ENCODE peak calls at places on chromosomes 2 and 18, in seven cellular contexts. L is NCI-H1092 treated with DMSO at 0.1 percent for 48 hours; D is C1 segment of cervical spinal cord; R is head of caudate nucleus; F is activated T-cell treated with anti-CD3 and anti-CD28 coated beads, Interleukin-2, amount 50 U/mL, for 48 hours; E is psoas muscle; Z is choroid plexus epithelial cell. O is an unnamed sample.

GRCh38 chr2:97952357-97952756 is 43.4 kb downstream of the TMEM131 start:
- DNase-seq in L (no peak), D (no peak), R (no peak), F (no peak), E (no peak), Z (no peak), O (no peak)

GRCh38 chr2:207750876-207751275 is 18.8 kb downstream of the FZD5 start:
- DNase-seq in L (no peak), D (no peak), R (no peak), F (no peak), E (no peak), Z (no peak), O (no peak)

GRCh38 chr2:188382107-188382506 is 90.4 kb downstream of the GULP1 start:
- DNase-seq in L (no peak), D (no peak), R (no peak), F (no peak), E (no peak), Z (peak), O (peak)

GRCh38 chr2:89837962-89838625 is 1146.6 kb downstream of the RPIA start:
- DNase-seq in L (no peak), D (no peak), R (no peak), F (no peak), E (no peak), Z (peak), O (peak)

GRCh38 chr2:201406077-201406662 is 45.1 kb downstream of the TRAK2 start:
- DNase-seq in L (no peak), D (no peak), R (no peak), F (no peak), E (no peak), Z (peak), O (peak)

GRCh38 chr2:10141736-10142639 is 19.4 kb downstream of the RRM2 start:
- DNase-seq in L (peak), D (no peak), R (peak), F (peak), E (no peak), Z (peak), O (peak)

GRCh38 chr2:23531881-23532280 is 146.9 kb downstream of the KLHL29 start:
- DNase-seq in L (no peak), D (no peak), R (no peak), F (no peak), E (no peak), Z (no peak), O (no peak)

GRCh38 chr18:63236990-63237389 is 82.6 kb downstream of the BCL2 start:
- DNase-seq in L (no peak), D (peak), R (no peak), F (no peak), E (peak), Z (no peak), O (no peak)

GRCh38 chr2:183243760-183244159 is 119.5 kb downstream of the NUP35 start:
- DNase-seq in L (no peak), D (no peak), R (no peak), F (no peak), E (no peak), Z (no peak), O (no peak)

GRCh38 chr18:48227206-48227605 is 182.0 kb downstream of the ZBTB7C start:
- DNase-seq in L (no peak), D (no peak), R (no peak), F (no peak), E (no peak), Z (no peak), O (no peak)

GRCh38 chr2:63538409-63538808 is 49.9 kb downstream of the WDPCP start:
- DNase-seq in L (no peak), D (no peak), R (no peak), F (no peak), E (no peak), Z (no peak), O (no peak)

GRCh38 chr2:240030379-240031094 is at the start of gene OR6B2:
- DNase-seq in L (no peak), D (no peak), R (no peak), F (no peak), E (no peak), Z (no peak), O (no peak)

GRCh38 chr2:14675489-14675888 is 43.0 kb downstream of the LRATD1 start:
- DNase-seq in L (no peak), D (no peak), R (no peak), F (no peak), E (no peak), Z (no peak), O (no peak)

GRCh38 chr2:240431276-240431662 is 4.2 kb upstream of the GPC1 start:
- DNase-seq in L (no peak), D (no peak), R (no peak), F (no peak), E (no peak), Z (no peak), O (no peak)

GRCh38 chr2:69576895-69577294 is 66.6 kb downstream of the AAK1 start:
- DNase-seq in L (no peak), D (no peak), R (no peak), F (no peak), E (peak), Z (no peak), O (no peak)

GRCh38 chr2:218631837-218632236 is 24.1 kb downstream of the PLCD4 start:
- DNase-seq in L (no peak), D (no peak), R (no peak), F (no peak), E (no peak), Z (peak), O (peak)

GRCh38 chr2:64586883-64587481 is 62.9 kb downstream of the AFTPH start:
- DNase-seq in L (peak), D (no peak), R (no peak), F (no peak), E (no peak), Z (peak), O (peak)

GRCh38 chr2:100721693-100722092 is 98.2 kb upstream of the NPAS2 start:
- DNase-seq in L (no peak), D (no peak), R (no peak), F (no peak), E (no peak), Z (no peak), O (no peak)

GRCh38 chr2:217983276-217984233 is 19.2 kb downstream of the TNS1 start:
- DNase-seq in L (no peak), D (no peak), R (no peak), F (no peak), E (no peak), Z (no peak), O (peak)

GRCh38 chr2:8662239-8662879 is 19.5 kb upstream of the ID2 start:
- DNase-seq in L (no peak), D (no peak), R (no peak), F (no peak), E (no peak), Z (peak), O (no peak)

GRCh38 chr2:238635637-238636036 is 208.9 kb downstream of the ASB1 start:
- DNase-seq in L (no peak), D (no peak), R (no peak), F (peak), E (no peak), Z (no peak), O (no peak)

GRCh38 chr2:26770986-26771586 is 7.0 kb downstream of the SLC35F6 start:
- DNase-seq in L (peak), D (peak), R (peak), F (peak), E (peak), Z (peak), O (peak)

GRCh38 chr2:36921984-36922383 is 44.4 kb downstream of the STRN start:
- DNase-seq in L (no peak), D (no peak), R (no peak), F (no peak), E (no peak), Z (no peak), O (no peak)

GRCh38 chr2:203453858-203454451 is 81.1 kb downstream of the RAPH1 start:
- DNase-seq in L (peak), D (no peak), R (no peak), F (no peak), E (no peak), Z (peak), O (peak)

GRCh38 chr2:190867182-190867581 is 13.4 kb upstream of the GLS start:
- DNase-seq in L (no peak), D (no peak), R (no peak), F (no peak), E (no peak), Z (peak), O (no peak)

GRCh38 chr2:41033127-41033526 is 581.2 kb upstream of the SLC8A1 start:
- DNase-seq in L (no peak), D (no peak), R (no peak), F (no peak), E (no peak), Z (no peak), O (no peak)

GRCh38 chr2:241788572-241788971 is 11.9 kb downstream of the GAL3ST2 start:
- DNase-seq in L (no peak), D (no peak), R (no peak), F (peak), E (no peak), Z (no peak), O (no peak)

GRCh38 chr2:172394008-172394407 is 33.4 kb upstream of the ITGA6 start:
- DNase-seq in L (no peak), D (no peak), R (no peak), F (no peak), E (no peak), Z (no peak), O (no peak)

GRCh38 chr18:44997139-44997538 is 316.5 kb downstream of the SETBP1 start:
- DNase-seq in L (no peak), D (no peak), R (no peak), F (no peak), E (no peak), Z (no peak), O (no peak)

GRCh38 chr2:84197901-84198300 is 261.2 kb downstream of the SUCLG1 start:
- DNase-seq in L (no peak), D (no peak), R (no peak), F (no peak), E (no peak), Z (no peak), O (no peak)

GRCh38 chr2:108612153-108612513 is 77.9 kb downstream of the LIMS1 start:
- DNase-seq in L (no peak), D (no peak), R (no peak), F (no peak), E (no peak), Z (no peak), O (no peak)

GRCh38 chr2:190507135-190507534 is 27.4 kb downstream of the NEMP2 start:
- DNase-seq in L (peak), D (no peak), R (no peak), F (no peak), E (no peak), Z (peak), O (peak)

GRCh38 chr18:58529714-58530354 is 99.1 kb downstream of the ALPK2 start:
- DNase-seq in L (peak), D (no peak), R (peak), F (peak), E (peak), Z (peak), O (peak)